ENCODE peak calls at places on chromosomes 5 and 9, in four cellular contexts. K, B, I and N are unnamed samples.

GRCh38 chr9:3960661-3961144 is 339.2 kb downstream of the GLIS3 start:
- DNase-seq in B (no peak), K (no peak), I (no peak), N (peak)

GRCh38 chr9:4137755-4138154 is 162.1 kb downstream of the GLIS3 start:
- DNase-seq in B (no peak), K (peak), I (no peak), N (peak)

GRCh38 chr5:12845549-12846159 is 941.4 kb upstream of the CTNND2 start:
- DNase-seq in K (no peak), B (no peak), I (no peak), N (no peak)

GRCh38 chr5:58855851-58856739 is 273.2 kb downstream of the RAB3C start:
- DNase-seq in K (no peak), B (no peak), I (no peak), N (no peak)

GRCh38 chr5:150734579-150735384 is 24.0 kb downstream of the DCTN4 start:
- DNase-seq in I (no peak), K (no peak), B (peak), N (no peak)

GRCh38 chr9:93659044-93659836 is 82.9 kb downstream of the PHF2 start:
- DNase-seq in K (no peak), I (no peak), B (no peak), N (no peak)

GRCh38 chr9:118439446-118439845 is 735.2 kb downstream of the TLR4 start:
- DNase-seq in K (no peak), B (no peak), I (no peak), N (no peak)

GRCh38 chr9:90847971-90848370 is 46.4 kb downstream of the SYK start:
- DNase-seq in I (no peak), B (no peak), K (no peak), N (no peak)

GRCh38 chr5:178068293-178068692 is 45.0 kb upstream of the N4BP3 start:
- DNase-seq in I (no peak), B (no peak), K (no peak), N (no peak)

DNA sequence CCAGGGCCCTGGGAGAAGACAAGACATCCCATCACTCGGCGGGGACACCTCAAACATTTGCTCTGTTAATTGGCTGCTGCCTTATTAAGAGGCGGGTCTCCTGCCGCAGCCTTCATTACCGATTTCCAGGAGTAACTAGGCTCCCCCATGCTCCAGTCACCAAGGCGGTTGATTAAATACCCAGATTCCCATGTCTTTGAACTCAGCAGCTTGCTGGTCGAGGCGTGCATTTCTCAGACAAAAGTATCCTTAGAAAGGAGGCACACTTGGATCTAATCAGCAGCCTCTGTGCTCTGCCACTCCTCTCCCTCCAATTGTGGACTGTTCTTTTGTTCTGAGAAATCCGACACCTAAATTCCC is 228.8 kb downstream of the FSTL4 start:
- DNase-seq in B (no peak), I (no peak), K (no peak), N (no peak)
- TF ChIP-seq MAZ in B (no peak), I (no peak), K (no peak), N (no peak)

GRCh38 chr9:120538339-120538738 is 41.6 kb downstream of the CDK5RAP2 start:
- DNase-seq in I (peak), B (no peak), K (peak), N (peak)
- TF ChIP-seq MAZ in I (no peak), B (no peak), K (no peak), N (no peak)

GRCh38 chr5:95620870-95621838 is 1.3 kb downstream of the GPR150 start:
- DNase-seq in B (no peak), I (no peak), K (peak), N (no peak)
- TF ChIP-seq MAZ in B (no peak), I (no peak), K (no peak), N (no peak)

GRCh38 chr9:7150153-7150890 is 392.5 kb downstream of the KDM4C start:
- DNase-seq in K (no peak), I (no peak), B (no peak), N (no peak)
- TF ChIP-seq MAZ in K (no peak), I (no peak), B (no peak), N (no peak)

DNA sequence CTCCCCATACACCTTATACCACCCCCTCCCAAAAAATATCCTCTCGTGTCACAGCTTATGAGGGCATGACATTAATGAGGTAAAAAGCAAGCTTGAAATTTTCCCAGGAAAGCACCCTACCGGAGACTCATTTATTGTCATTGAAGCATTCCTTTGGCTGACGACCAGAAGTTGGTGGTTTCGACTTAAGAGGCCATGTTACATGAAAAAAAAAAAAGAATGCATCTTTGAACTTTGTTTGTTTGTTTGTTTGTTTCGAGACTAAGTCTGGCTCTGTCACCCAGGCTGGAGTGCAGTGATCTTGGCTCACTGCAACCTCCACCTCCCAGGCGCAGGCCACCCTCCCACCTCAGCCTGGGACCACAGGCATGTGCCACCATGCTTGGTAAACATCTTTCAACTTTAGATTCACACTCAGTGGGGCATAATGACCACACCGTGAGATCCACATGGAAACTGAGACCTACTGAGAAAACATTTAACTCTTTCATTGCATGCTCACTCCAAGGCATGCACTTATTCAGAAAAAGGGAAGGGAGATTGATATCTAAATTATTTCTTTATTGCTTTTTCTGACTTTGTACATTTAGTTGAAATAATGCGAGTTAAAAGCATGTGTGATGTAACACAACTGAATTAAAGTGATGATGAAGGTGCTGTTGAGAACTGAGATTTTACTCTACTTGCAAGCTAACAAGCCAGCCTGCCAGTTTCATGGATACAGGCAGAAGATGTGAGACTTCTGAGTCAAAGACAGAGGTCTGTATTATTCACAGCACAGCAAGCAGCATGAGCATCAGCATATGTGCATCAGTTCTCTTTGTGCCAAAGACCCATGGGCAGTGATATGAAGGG is 5.1 kb upstream of the RAB14 start:
- DNase-seq in B (no peak), K (no peak), I (no peak), N (peak)
- TF ChIP-seq MAZ in B (no peak), K (no peak), I (no peak), N (no peak)

GRCh38 chr5:61653802-61654580 is 321.9 kb downstream of the ZSWIM6 start:
- DNase-seq in I (no peak), B (no peak), K (no peak), N (no peak)
- TF ChIP-seq MAZ in I (no peak), B (no peak), K (no peak), N (no peak)

DNA sequence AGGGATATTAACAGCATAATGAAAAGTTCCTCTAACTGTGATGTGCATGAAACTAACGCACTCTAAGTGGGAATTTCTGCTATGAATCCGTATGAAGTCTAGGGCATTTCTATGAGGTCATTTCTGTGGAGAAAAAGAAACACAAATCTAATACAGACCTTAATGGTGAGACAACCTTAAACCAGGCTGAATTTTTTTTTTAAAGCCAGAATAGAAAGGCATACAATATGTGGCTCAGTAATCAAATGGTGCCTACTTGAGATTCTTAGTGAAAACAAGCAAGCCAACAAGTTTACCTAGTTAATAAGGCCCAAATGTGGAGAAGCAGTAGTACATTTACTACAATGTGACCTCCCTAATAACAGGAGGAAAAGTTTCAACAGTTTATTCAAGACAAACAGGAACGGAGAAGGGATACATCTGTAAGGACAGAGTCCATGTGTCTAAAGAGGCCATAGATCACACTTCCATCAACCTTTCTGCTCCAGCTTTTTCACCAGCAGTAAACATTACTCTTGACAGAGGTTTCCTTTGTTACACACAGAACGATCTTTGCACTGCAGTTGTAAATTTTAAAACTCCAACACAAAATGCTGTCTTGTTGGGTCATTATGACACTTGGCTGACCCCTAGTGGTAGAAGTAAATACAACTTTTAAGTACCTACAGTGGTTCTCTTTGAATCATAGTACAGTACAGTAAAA is 26.2 kb downstream of the CARNMT1 start:
- DNase-seq in B (peak), I (peak), K (peak), N (peak)
- TF ChIP-seq MAZ in B (no peak), I (no peak), K (no peak), N (no peak)

DNA sequence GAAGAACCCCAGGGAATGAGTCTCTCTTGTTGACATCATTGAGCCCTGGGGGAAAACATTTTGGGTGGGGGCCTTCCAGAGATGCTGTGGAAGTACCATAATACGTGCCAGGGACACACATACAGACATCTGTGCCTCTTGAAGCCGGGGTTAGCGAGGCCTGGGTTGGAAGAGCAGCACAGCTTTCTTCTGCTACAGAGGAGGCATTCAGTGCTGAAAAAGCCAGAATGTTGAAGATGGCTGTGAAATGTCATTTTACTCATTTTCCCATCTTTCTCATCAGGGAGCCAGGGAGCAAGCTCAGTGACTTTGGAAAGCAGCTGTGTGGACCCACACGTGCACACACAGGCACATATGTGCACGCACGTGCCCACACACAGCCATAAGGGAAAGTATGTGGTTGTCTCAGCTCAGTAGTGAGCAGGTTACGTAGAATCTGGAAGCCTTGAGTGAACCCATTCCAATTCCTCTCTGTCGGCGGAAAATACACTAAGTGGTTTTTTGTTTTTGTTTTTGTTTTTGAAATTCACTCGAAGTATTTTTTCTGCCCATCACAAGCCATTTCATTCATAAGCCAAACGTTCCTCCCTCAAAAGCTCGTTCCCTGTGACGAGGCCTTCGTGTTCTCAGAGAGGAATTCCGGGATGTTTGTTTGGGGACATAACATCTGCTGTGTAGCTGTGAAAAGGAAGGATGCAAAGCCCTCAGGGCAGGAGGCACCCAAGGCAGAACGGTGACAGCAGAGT is 29.2 kb upstream of the ANKRD33B start:
- DNase-seq in B (no peak), I (no peak), K (no peak), N (no peak)
- TF ChIP-seq MAZ in B (no peak), I (no peak), K (no peak), N (no peak)

DNA sequence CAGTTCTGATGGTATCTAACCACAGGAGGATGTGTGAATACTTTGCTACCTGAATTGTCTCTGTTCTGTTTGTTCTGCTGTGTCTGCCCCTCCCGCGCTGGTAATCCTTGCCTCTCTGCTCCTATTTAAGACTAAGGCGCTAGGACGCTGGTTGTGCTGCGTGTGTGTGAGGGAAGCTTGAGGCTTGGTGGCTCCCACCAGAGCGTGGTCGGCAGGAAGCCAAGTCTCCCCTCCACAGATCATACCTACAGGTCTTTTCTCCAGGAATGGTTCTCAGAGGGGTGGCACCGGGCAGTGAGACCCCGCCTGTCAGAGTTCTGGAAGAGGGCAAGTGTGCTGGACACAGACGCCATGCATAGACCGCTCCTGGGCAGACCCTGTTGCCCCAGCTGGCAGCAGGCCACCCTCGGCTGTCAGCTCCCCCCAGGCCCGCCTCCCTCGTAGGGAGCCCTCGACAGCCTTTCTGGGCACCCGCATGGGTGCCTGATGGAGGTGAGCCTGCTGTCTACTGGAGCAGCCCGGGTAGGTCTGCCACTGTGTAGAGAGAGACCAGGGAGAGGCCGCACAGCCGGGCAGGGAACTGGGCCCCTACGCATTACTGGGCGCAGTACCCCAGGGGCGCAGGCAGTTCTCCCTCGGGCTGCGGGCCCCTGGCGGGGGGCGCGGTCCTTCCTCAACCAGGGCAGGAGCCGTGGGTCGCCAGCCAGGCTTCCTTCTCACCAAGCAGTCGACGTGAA is 53.4 kb upstream of the ROR2 start:
- DNase-seq in I (no peak), B (no peak), K (no peak), N (no peak)
- TF ChIP-seq MAZ in I (no peak), B (no peak), K (no peak), N (no peak)